ENCODE peak calls at places on chromosomes 13 and 19, in five cellular contexts. N is H1, S is GM12878, Z is HCT116, L is HepG2. R is an unnamed sample.

GRCh38 chr19:29045708-29046107 is 167.2 kb downstream of the UQCRFS1 start:
- DNase-seq in L (no peak), S (no peak), Z (no peak), N (no peak), R (no peak)

GRCh38 chr19:14432817-14433453 is at the start of gene PKN1:
- DNase-seq in N (no peak), Z (no peak), S (no peak), L (no peak), R (peak; percentile 30)

GRCh38 chr19:41785653-41786052 is 10.7 kb upstream of the CEACAM3 start:
- DNase-seq in S (peak; percentile 35), L (peak; percentile 52), N (peak; percentile 41), Z (peak; percentile 80), R (peak; percentile 64)

GRCh38 chr13:49113526-49114286 is 106.4 kb upstream of the MLNR start:
- DNase-seq in Z (no peak), L (peak; percentile 22), S (no peak), N (no peak), R (no peak)

GRCh38 chr19:3366104-3366760 is at the start of gene NFIC:
- DNase-seq in S (no peak), L (no peak), Z (peak; percentile 51), N (no peak), R (no peak)

GRCh38 chr13:81207221-81207620 is 866.3 kb upstream of the SPRY2 start:
- DNase-seq in N (no peak), Z (no peak), L (no peak), S (no peak), R (no peak)

GRCh38 chr19:56141416-56141992 is 417 bp downstream of the ZNF444 start:
- DNase-seq in N (no peak), Z (no peak), S (no peak), L (no peak), R (no peak)

GRCh38 chr19:5949792-5950305 is 28.1 kb downstream of the RANBP3 start:
- DNase-seq in L (no peak), S (no peak), N (no peak), Z (no peak), R (no peak)

GRCh38 chr19:48746738-48747575 is at the start of gene IZUMO1:
- DNase-seq in L (no peak), N (no peak), S (no peak), Z (peak; percentile 59), R (peak; percentile 58)

GRCh38 chr19:55870736-55871135 is 34.4 kb downstream of the NLRP4 start:
- DNase-seq in Z (no peak), L (no peak), S (no peak), N (no peak), R (no peak)

GRCh38 chr19:49210108-49210900 is 52.7 kb downstream of the TRPM4 start:
- DNase-seq in Z (no peak), N (peak; percentile 97), S (no peak), L (no peak), R (peak; percentile 86)

GRCh38 chr13:40653558-40654318 is 12.7 kb downstream of the FOXO1 start:
- DNase-seq in Z (no peak), N (no peak), L (no peak), S (no peak), R (no peak)

GRCh38 chr19:38452430-38453366 is 19.2 kb downstream of the RYR1 start:
- DNase-seq in L (no peak), S (no peak), Z (peak; percentile 81), N (peak; percentile 96), R (no peak)

GRCh38 chr13:30908416-30908980 is 2.4 kb downstream of the MEDAG start:
- DNase-seq in S (no peak), Z (no peak), L (no peak), N (no peak), R (no peak)

GRCh38 chr13:76936736-76937135 is 11.6 kb upstream of the ACOD1 start:
- DNase-seq in S (no peak), N (no peak), Z (no peak), L (no peak), R (no peak)

GRCh38 chr13:109779074-109779473 is 7.3 kb downstream of the IRS2 start:
- DNase-seq in L (no peak), N (no peak), S (no peak), Z (no peak), R (no peak)

GRCh38 chr13:79780240-79780639 is 299.3 kb downstream of the NDFIP2 start:
- DNase-seq in S (peak; percentile 25), Z (no peak), N (no peak), L (no peak), R (no peak)

GRCh38 chr19:38290631-38291147 is 13.4 kb upstream of the C19orf33 start:
- DNase-seq in S (no peak), N (no peak), L (no peak), Z (no peak), R (no peak)

GRCh38 chr19:3146677-3147100 is 10.9 kb downstream of the GNA15 start:
- DNase-seq in L (peak; percentile 21), S (no peak), N (no peak), Z (no peak), R (peak; percentile 16)

GRCh38 chr19:48510421-48511268 is 990 bp downstream of the LMTK3 start:
- DNase-seq in N (no peak), L (no peak), S (no peak), Z (no peak), R (no peak)

GRCh38 chr13:37954191-37954590 is 84.6 kb upstream of the TRPC4 start:
- DNase-seq in N (no peak), Z (no peak), L (no peak), S (no peak), R (no peak)

GRCh38 chr13:111540486-111540885 is 220.0 kb downstream of the TEX29 start:
- DNase-seq in Z (no peak), N (no peak), S (no peak), L (no peak), R (no peak)

GRCh38 chr13:99970761-99971575 is 599 bp downstream of the ZIC5 start:
- DNase-seq in Z (no peak), S (no peak), N (no peak), L (no peak), R (no peak)

GRCh38 chr13:110119943-110120905 is 186.7 kb downstream of the COL4A1 start:
- DNase-seq in L (no peak), Z (no peak), N (no peak), S (no peak), R (no peak)

GRCh38 chr13:91745962-91746361 is 347.5 kb downstream of the GPC5 start:
- DNase-seq in S (no peak), N (no peak), Z (no peak), L (no peak), R (no peak)

GRCh38 chr19:3270908-3271307 is 46.4 kb downstream of the CELF5 start:
- DNase-seq in N (no peak), S (no peak), Z (peak; percentile 26), L (peak; percentile 43), R (no peak)

GRCh38 chr13:33582121-33582520 is 235.8 kb upstream of the RFC3 start:
- DNase-seq in N (no peak), S (no peak), L (no peak), Z (no peak), R (no peak)

GRCh38 chr19:45852941-45853340 is 10.0 kb downstream of the SYMPK start:
- DNase-seq in S (no peak), Z (no peak), L (no peak), N (no peak), R (no peak)

GRCh38 chr13:110347535-110348308 is 40.6 kb downstream of the COL4A2 start:
- DNase-seq in N (no peak), S (no peak), L (peak; percentile 7), Z (peak; percentile 41), R (no peak)

GRCh38 chr19:18387395-18387794 is 1.4 kb downstream of the GDF15 start:
- DNase-seq in S (no peak), Z (no peak), L (no peak), N (no peak), R (no peak)
- H3K4me3 ChIP-seq in S (no peak overlapping the region), Z (peak overlapping the region; percentile 71), L (peak overlapping the region; percentile 86), N (no peak overlapping the region), R (no peak overlapping the region)

DNA sequence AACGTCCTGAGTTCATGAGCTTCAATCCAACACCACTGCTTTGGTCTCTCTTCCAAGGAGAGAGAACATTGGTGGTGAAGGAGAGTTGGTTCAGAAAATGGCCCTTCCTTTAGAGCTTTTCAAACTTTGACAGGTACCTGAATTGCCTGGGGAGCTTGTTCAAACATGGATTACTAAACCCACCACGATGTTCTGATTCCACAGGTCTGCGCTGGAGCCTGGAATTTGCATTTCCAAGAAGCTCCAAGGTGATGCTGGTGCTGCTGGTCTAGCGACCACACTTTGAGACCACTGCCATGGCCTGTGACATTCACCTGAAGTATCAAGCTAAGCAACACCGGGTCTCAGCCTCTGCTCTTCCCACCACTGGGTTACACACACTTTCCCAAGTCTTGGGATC is 60.2 kb downstream of the GSX1 start:
- DNase-seq in Z (no peak), S (no peak), L (no peak), N (no peak), R (no peak)
- TF ChIP-seq ZNF274 in Z (no peak), S (no peak), L (no peak), N (no peak), R (no peak)

GRCh38 chr19:7907122-7907521 is 3.4 kb downstream of the MAP2K7 start:
- DNase-seq in S (no peak), N (no peak), Z (no peak), L (no peak), R (no peak)
- H3K9ac ChIP-seq in S (no peak overlapping the region), N (no peak overlapping the region), Z (no peak overlapping the region), L (no peak overlapping the region), R (no peak overlapping the region)

GRCh38 chr19:16281743-16282142 is 42.9 kb upstream of the KLF2 start:
- DNase-seq in S (no peak), L (no peak), N (no peak), Z (no peak), R (no peak)

GRCh38 chr19:16288544-16288943 is 36.1 kb upstream of the KLF2 start:
- DNase-seq in N (no peak), L (no peak), S (no peak), Z (no peak), R (no peak)

GRCh38 chr19:16285769-16286564 is 38.7 kb upstream of the KLF2 start:
- DNase-seq in Z (no peak), N (no peak), L (no peak), S (no peak), R (no peak)

DNA sequence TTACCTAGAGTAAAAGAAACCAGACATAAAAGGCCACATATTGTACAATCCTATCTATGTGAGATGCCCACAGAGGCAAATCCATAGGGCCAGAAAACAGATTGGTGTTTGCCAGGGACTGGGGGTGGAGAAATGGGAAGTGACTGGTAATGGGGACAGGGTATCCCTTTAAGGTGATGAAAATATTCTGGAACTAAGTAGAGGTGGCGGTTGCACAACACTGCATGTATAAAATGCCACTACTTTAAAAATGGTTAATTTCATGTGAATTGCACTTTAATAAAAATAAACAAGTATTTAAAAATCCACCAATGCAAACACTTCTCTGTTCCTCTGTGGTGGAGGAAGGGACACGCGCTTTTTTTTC is 41.5 kb upstream of the KLF2 start:
- DNase-seq in L (no peak), S (no peak), N (no peak), Z (no peak), R (no peak)
- H3K4me3 ChIP-seq in L (no peak overlapping the region), S (peak overlapping the region; percentile 7), N (no peak overlapping the region), Z (no peak overlapping the region), R (no peak overlapping the region)

DNA sequence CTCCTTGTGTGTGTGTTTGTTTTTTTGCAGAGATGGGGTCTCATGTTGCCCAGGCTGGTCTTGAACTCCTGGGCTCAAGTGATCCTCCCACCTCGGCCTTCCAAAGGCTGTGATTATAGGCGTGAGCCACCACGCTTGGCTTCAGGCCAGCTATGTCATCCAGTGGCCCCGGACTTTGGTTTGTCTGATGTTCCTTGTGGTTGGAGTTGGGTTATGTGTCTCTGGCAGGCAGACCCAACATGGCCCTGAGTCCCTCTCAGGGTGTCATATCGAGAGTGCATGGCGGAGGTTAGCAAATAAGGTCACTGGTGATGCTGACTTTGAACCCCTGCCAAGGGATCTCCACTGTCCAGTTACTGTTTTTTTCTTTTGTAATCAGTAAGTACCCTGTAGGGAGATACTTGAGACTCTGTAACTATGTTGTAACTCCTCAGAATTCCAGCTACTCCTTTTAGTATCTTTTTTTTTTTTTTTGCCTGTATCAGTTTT is 37.3 kb downstream of the SMARCA4 start:
- DNase-seq in S (no peak), Z (no peak), L (peak; percentile 81), N (no peak), R (no peak)
- TF ChIP-seq ZNF274 in S (no peak), Z (no peak), L (no peak), N (no peak), R (no peak)

R was measured in NT2/D1.